ENCODE peak calls at places on chromosomes 5 and 9, in six cellular contexts. One of them, this sample, is unnamed.

GRCh38 chr5:62538017-62538942 is 40.3 kb upstream of the LRRC70 start:
- DNase-seq in ELR: peak
- DNase-seq in RPMI7951: peak
- DNase-seq in Caki2: peak
- DNase-seq in activated T-helper 9 cell treated with anti-CD3 and anti-CD28 coated beads, Interleukin-2, amount 50 U/mL, for 16 hours: no peak
- DNase-seq in stimulated activated CD8-positive, alpha-beta memory T cell treated with anti-CD3 and anti-CD28 coated beads, Interleukin-12 subunit alpha, Interleukin-12 subunit beta, amount 100 ng/mL, for 4 hours: no peak
- DNase-seq in this sample: no peak

GRCh38 chr9:105432247-105432857 is 15.5 kb upstream of the FSD1L start:
- DNase-seq in Caki2: no peak
- DNase-seq in activated T-helper 9 cell treated with anti-CD3 and anti-CD28 coated beads, Interleukin-2, amount 50 U/mL, for 16 hours: no peak
- DNase-seq in ELR: no peak
- DNase-seq in stimulated activated CD8-positive, alpha-beta memory T cell treated with anti-CD3 and anti-CD28 coated beads, Interleukin-12 subunit alpha, Interleukin-12 subunit beta, amount 100 ng/mL, for 4 hours: no peak
- DNase-seq in RPMI7951: no peak
- DNase-seq in this sample: no peak

GRCh38 chr5:57976506-57976905 is 483.4 kb downstream of the PLK2 start:
- DNase-seq in stimulated activated CD8-positive, alpha-beta memory T cell treated with anti-CD3 and anti-CD28 coated beads, Interleukin-12 subunit alpha, Interleukin-12 subunit beta, amount 100 ng/mL, for 4 hours: no peak
- DNase-seq in Caki2: no peak
- DNase-seq in ELR: no peak
- DNase-seq in RPMI7951: no peak
- DNase-seq in activated T-helper 9 cell treated with anti-CD3 and anti-CD28 coated beads, Interleukin-2, amount 50 U/mL, for 16 hours: no peak
- DNase-seq in this sample: no peak

GRCh38 chr9:85043248-85043647 is 373.7 kb downstream of the NTRK2 start:
- DNase-seq in stimulated activated CD8-positive, alpha-beta memory T cell treated with anti-CD3 and anti-CD28 coated beads, Interleukin-12 subunit alpha, Interleukin-12 subunit beta, amount 100 ng/mL, for 4 hours: no peak
- DNase-seq in Caki2: no peak
- DNase-seq in activated T-helper 9 cell treated with anti-CD3 and anti-CD28 coated beads, Interleukin-2, amount 50 U/mL, for 16 hours: no peak
- DNase-seq in RPMI7951: no peak
- DNase-seq in ELR: no peak
- DNase-seq in this sample: no peak

GRCh38 chr5:143400541-143401252 is 2.8 kb downstream of the NR3C1 start:
- DNase-seq in RPMI7951: peak
- DNase-seq in stimulated activated CD8-positive, alpha-beta memory T cell treated with anti-CD3 and anti-CD28 coated beads, Interleukin-12 subunit alpha, Interleukin-12 subunit beta, amount 100 ng/mL, for 4 hours: no peak
- DNase-seq in Caki2: no peak
- DNase-seq in activated T-helper 9 cell treated with anti-CD3 and anti-CD28 coated beads, Interleukin-2, amount 50 U/mL, for 16 hours: no peak
- DNase-seq in ELR: no peak
- DNase-seq in this sample: no peak

GRCh38 chr5:167794121-167794520 is 497.3 kb upstream of the WWC1 start:
- DNase-seq in activated T-helper 9 cell treated with anti-CD3 and anti-CD28 coated beads, Interleukin-2, amount 50 U/mL, for 16 hours: no peak
- DNase-seq in RPMI7951: no peak
- DNase-seq in ELR: no peak
- DNase-seq in Caki2: no peak
- DNase-seq in stimulated activated CD8-positive, alpha-beta memory T cell treated with anti-CD3 and anti-CD28 coated beads, Interleukin-12 subunit alpha, Interleukin-12 subunit beta, amount 100 ng/mL, for 4 hours: no peak
- DNase-seq in this sample: no peak

GRCh38 chr5:72600401-72600981 is 93.3 kb upstream of the ZNF366 start:
- DNase-seq in activated T-helper 9 cell treated with anti-CD3 and anti-CD28 coated beads, Interleukin-2, amount 50 U/mL, for 16 hours: no peak
- DNase-seq in stimulated activated CD8-positive, alpha-beta memory T cell treated with anti-CD3 and anti-CD28 coated beads, Interleukin-12 subunit alpha, Interleukin-12 subunit beta, amount 100 ng/mL, for 4 hours: no peak
- DNase-seq in ELR: peak
- DNase-seq in Caki2: peak
- DNase-seq in RPMI7951: peak
- DNase-seq in this sample: peak

GRCh38 chr5:105259581-105260217 is 1697.1 kb upstream of the NUDT12 start:
- DNase-seq in ELR: no peak
- DNase-seq in activated T-helper 9 cell treated with anti-CD3 and anti-CD28 coated beads, Interleukin-2, amount 50 U/mL, for 16 hours: no peak
- DNase-seq in stimulated activated CD8-positive, alpha-beta memory T cell treated with anti-CD3 and anti-CD28 coated beads, Interleukin-12 subunit alpha, Interleukin-12 subunit beta, amount 100 ng/mL, for 4 hours: no peak
- DNase-seq in RPMI7951: no peak
- DNase-seq in Caki2: no peak
- DNase-seq in this sample: no peak

This sample was measured in SW480.